ENCODE peak calls at places on chromosomes 2 and 18, in five cellular contexts. S is GM23338, H is neural progenitor cell, D is fibroblast of lung, I is K562. O is an unnamed sample.

GRCh38 chr2:166335284-166335683 is 40.5 kb downstream of the SCN9A start:
- DNase-seq in S (no peak), H (no peak), D (peak; percentile 65), I (peak; percentile 16), O (no peak)

GRCh38 chr2:210288376-210288775 is 26.6 kb downstream of the MYL1 start:
- DNase-seq in S (no peak), H (no peak), D (no peak), I (no peak), O (no peak)

GRCh38 chr2:8848328-8849100 is 11.1 kb upstream of the KIDINS220 start:
- DNase-seq in S (no peak), H (no peak), D (peak; percentile 6), I (no peak), O (no peak)

GRCh38 chr2:177165103-177165583 is 47.5 kb upstream of the HNRNPA3 start:
- DNase-seq in S (no peak), H (no peak), D (peak; percentile 56), I (no peak), O (no peak)

GRCh38 chr2:205370726-205371125 is 311.6 kb upstream of the NRP2 start:
- DNase-seq in S (no peak), H (no peak), D (no peak), I (no peak), O (no peak)

GRCh38 chr18:58290059-58290747 is 246.2 kb downstream of the NEDD4L start:
- DNase-seq in S (no peak), H (no peak), D (peak; percentile 65), I (no peak), O (no peak)

GRCh38 chr18:59386909-59387515 is 27.9 kb upstream of the LMAN1 start:
- DNase-seq in S (peak; percentile 39), H (peak; percentile 86), D (no peak), I (no peak), O (no peak)

GRCh38 chr2:200810252-200810650 is 1.5 kb upstream of the BZW1 start:
- DNase-seq in S (no peak), H (no peak), D (peak; percentile 97), I (no peak), O (no peak)

GRCh38 chr2:16615687-16616615 is 49.7 kb downstream of the CYRIA start:
- DNase-seq in S (peak; percentile 48), H (no peak), D (no peak), I (no peak), O (no peak)

GRCh38 chr2:2173633-2174032 is 157.4 kb downstream of the MYT1L start:
- DNase-seq in S (no peak), H (no peak), D (no peak), I (no peak), O (no peak)

GRCh38 chr2:233021771-233022170 is 8.7 kb upstream of the NGEF start:
- DNase-seq in S (no peak), H (no peak), D (peak; percentile 5), I (peak; percentile 44), O (no peak)

GRCh38 chr2:47198985-47199451 is 43.9 kb upstream of the STPG4 start:
- DNase-seq in S (no peak), H (no peak), D (peak; percentile 96), I (peak; percentile 82), O (peak; percentile 80)

GRCh38 chr2:132374961-132375360 is 41.6 kb upstream of the GPR39 start:
- DNase-seq in S (no peak), H (no peak), D (no peak), I (no peak), O (no peak)

GRCh38 chr2:27016801-27017325 is 15.9 kb upstream of the TMEM214 start:
- DNase-seq in S (peak; percentile 97), H (peak; percentile 87), D (peak; percentile 80), I (peak; percentile 74), O (no peak)

GRCh38 chr2:71618327-71619113 is 165.2 kb downstream of the DYSF start:
- DNase-seq in S (no peak), H (no peak), D (peak; percentile 3), I (no peak), O (no peak)

GRCh38 chr2:119549236-119549635 is 5.0 kb downstream of the CFAP221 start:
- DNase-seq in S (no peak), H (no peak), D (peak; percentile 45), I (no peak), O (no peak)

GRCh38 chr18:39414009-39414700 is 1848.6 kb upstream of the CELF4 start:
- DNase-seq in S (no peak), H (no peak), D (peak; percentile 45), I (no peak), O (peak; percentile 42)

GRCh38 chr18:73365018-73365417 is 497.2 kb upstream of the NETO1 start:
- DNase-seq in S (no peak), H (no peak), D (peak; percentile 60), I (no peak), O (no peak)

GRCh38 chr18:13893418-13893760 is 21.9 kb downstream of the MC2R start:
- DNase-seq in S (no peak), H (no peak), D (no peak), I (no peak), O (no peak)

GRCh38 chr18:46096651-46097300 is 1.3 kb downstream of the ATP5F1A start:
- DNase-seq in S (no peak), H (no peak), D (no peak), I (peak; percentile 7), O (no peak)

GRCh38 chr18:62088146-62088545 is 98.7 kb downstream of the PIGN start:
- DNase-seq in S (no peak), H (no peak), D (no peak), I (no peak), O (no peak)

GRCh38 chr2:105396254-105397024 is 2.4 kb downstream of the FHL2 start:
- DNase-seq in S (no peak), H (no peak), D (peak; percentile 92), I (peak; percentile 72), O (peak; percentile 96)

GRCh38 chr2:239343946-239344856 is 56.6 kb downstream of the HDAC4 start:
- DNase-seq in S (no peak), H (no peak), D (no peak), I (no peak), O (no peak)

GRCh38 chr18:24427484-24427883 is 1.0 kb downstream of the IMPACT start:
- DNase-seq in S (peak; percentile 8), H (peak; percentile 13), D (peak; percentile 32), I (peak; percentile 34), O (no peak)

GRCh38 chr2:19140463-19141208 is 217.8 kb downstream of the OSR1 start:
- DNase-seq in S (no peak), H (no peak), D (peak; percentile 82), I (no peak), O (peak; percentile 33)

GRCh38 chr2:237324446-237325236 is 89.3 kb downstream of the COL6A3 start:
- DNase-seq in S (no peak), H (no peak), D (peak; percentile 90), I (no peak), O (no peak)

GRCh38 chr2:236449167-236449586 is 120.4 kb upstream of the ACKR3 start:
- DNase-seq in S (no peak), H (no peak), D (no peak), I (no peak), O (no peak)

GRCh38 chr2:72619622-72620021 is 206.2 kb downstream of the EXOC6B start:
- DNase-seq in S (peak; percentile 15), H (peak; percentile 2), D (no peak), I (no peak), O (no peak)

GRCh38 chr2:155020246-155020645 is 321.8 kb downstream of the KCNJ3 start:
- DNase-seq in S (no peak), H (no peak), D (no peak), I (no peak), O (no peak)

GRCh38 chr2:137947714-137948336 is 16.4 kb upstream of the HNMT start:
- DNase-seq in S (peak; percentile 75), H (peak; percentile 76), D (peak; percentile 85), I (peak; percentile 67), O (no peak)

GRCh38 chr18:33505297-33505696 is 64.8 kb upstream of the CCDC178 start:
- DNase-seq in S (no peak), H (no peak), D (no peak), I (no peak), O (no peak)

GRCh38 chr18:3454365-3455089 is 4.6 kb downstream of the TGIF1 start:
- DNase-seq in S (peak; percentile 84), H (peak; percentile 76), D (peak; percentile 79), I (peak; percentile 75), O (no peak)

GRCh38 chr2:172253190-172254052 is 150.7 kb upstream of the DLX2 start:
- DNase-seq in S (no peak), H (no peak), D (peak; percentile 100), I (peak; percentile 35), O (peak; percentile 100)

GRCh38 chr2:132659331-132659730 is 10.7 kb downstream of the LYPD1 start:
- DNase-seq in S (no peak), H (no peak), D (no peak), I (no peak), O (no peak)

GRCh38 chr2:108367014-108367413 is 10.7 kb upstream of the SULT1C4 start:
- DNase-seq in S (no peak), H (no peak), D (no peak), I (no peak), O (no peak)

GRCh38 chr2:174342600-174343342 is 8.0 kb downstream of the SP9 start:
- DNase-seq in S (peak; percentile 32), H (peak; percentile 64), D (no peak), I (no peak), O (no peak)

GRCh38 chr2:111534816-111535803 is 348.9 kb downstream of the ANAPC1 start:
- DNase-seq in S (peak; percentile 16), H (peak; percentile 46), D (peak; percentile 63), I (no peak), O (no peak)

GRCh38 chr18:55543130-55543704 is 44.8 kb downstream of the TCF4 start:
- DNase-seq in S (no peak), H (no peak), D (no peak), I (peak; percentile 7), O (no peak)
- H3K79me2 ChIP-seq in S (peaks cover 96% of the 10 kb centered on the region), H (peaks cover 100% of the 10 kb centered on the region), D (no peaks in the 10 kb centered on the region), I (peaks cover 26% of the 10 kb centered on the region), O (no peaks in the 10 kb centered on the region)

GRCh38 chr18:41700435-41700834 is 254.6 kb upstream of the PIK3C3 start:
- DNase-seq in S (no peak), H (no peak), D (no peak), I (no peak), O (no peak)

GRCh38 chr18:41690332-41691110 is 264.5 kb upstream of the PIK3C3 start:
- DNase-seq in S (no peak), H (no peak), D (peak; percentile 44), I (no peak), O (no peak)

GRCh38 chr18:41695441-41695840 is 259.6 kb upstream of the PIK3C3 start:
- DNase-seq in S (no peak), H (no peak), D (peak; percentile 32), I (no peak), O (no peak)
- H3K79me2 ChIP-seq in S (no peaks in the 10 kb centered on the region), H (no peaks in the 10 kb centered on the region), D (no peaks in the 10 kb centered on the region), I (no peaks in the 10 kb centered on the region), O (no peaks in the 10 kb centered on the region)

GRCh38 chr18:35047697-35048292 is 6.6 kb downstream of the MAPRE2 start:
- DNase-seq in S (no peak), H (no peak), D (no peak), I (no peak), O (no peak)
- H3K79me2 ChIP-seq in S (peaks cover 97% of the 10 kb centered on the region), H (peaks cover 94% of the 10 kb centered on the region), D (peaks cover 41% of the 10 kb centered on the region), I (peaks cover 98% of the 10 kb centered on the region), O (no peaks in the 10 kb centered on the region)

GRCh38 chr2:221546505-221547225 is 25.4 kb downstream of the EPHA4 start:
- DNase-seq in S (no peak), H (no peak), D (no peak), I (no peak), O (peak; percentile 17)
- H3K79me2 ChIP-seq in S (no peaks in the 10 kb centered on the region), H (peaks cover 100% of the 10 kb centered on the region), D (no peaks in the 10 kb centered on the region), I (no peaks in the 10 kb centered on the region), O (no peaks in the 10 kb centered on the region)